ENCODE peak calls at places on chromosomes 13 and 19, in ten cellular contexts. V, D, S, T, R, I, N, K, P and W are unnamed samples. For H3K27me3, the result is how much of the 10 kb centered on the place peaks cover.

GRCh38 chr13:86174632-86175031 is 375.4 kb upstream of the SLITRK6 start:
- DNase-seq in P (no peak), S (no peak), D (no peak), I (no peak), T (no peak), R (no peak), V (no peak), N (no peak), K (no peak), W (no peak)

GRCh38 chr13:101289764-101290163 is 126.5 kb downstream of the NALCN start:
- DNase-seq in S (peak), T (no peak), V (no peak), R (peak), P (no peak), D (no peak), I (no peak), K (peak), N (peak), W (no peak)

GRCh38 chr13:114102521-114103288 is 29.7 kb downstream of the RASA3 start:
- DNase-seq in T (peak), S (no peak), K (peak), I (peak), D (no peak), P (peak), R (no peak), V (peak), N (no peak), W (peak)

GRCh38 chr13:113996912-113997745 is 23.3 kb upstream of the C13orf46 start:
- DNase-seq in P (peak), K (no peak), D (no peak), N (no peak), R (no peak), T (peak), S (no peak), I (peak), V (peak), W (no peak)

GRCh38 chr13:66714795-66715194 is 515.3 kb downstream of the PCDH9 start:
- DNase-seq in D (no peak), R (no peak), V (no peak), T (no peak), P (no peak), K (no peak), I (no peak), N (no peak), S (no peak), W (no peak)

GRCh38 chr19:39599116-39599515 is 3.2 kb upstream of the LGALS13 start:
- DNase-seq in T (no peak), V (no peak), N (peak), R (peak), P (no peak), I (peak), S (peak), D (no peak), K (no peak), W (no peak)

GRCh38 chr19:2070436-2070827 is 19.4 kb upstream of the MKNK2 start:
- DNase-seq in I (no peak), T (no peak), R (no peak), N (no peak), S (no peak), P (no peak), K (no peak), V (no peak), D (no peak), W (no peak)

GRCh38 chr13:110576070-110576394 is 14.5 kb upstream of the RAB20 start:
- DNase-seq in N (no peak), R (no peak), D (no peak), P (no peak), S (no peak), T (no peak), K (no peak), V (no peak), I (no peak), W (no peak)

GRCh38 chr19:1166872-1167573 is 7.0 kb downstream of the SBNO2 start:
- DNase-seq in P (no peak), R (no peak), N (no peak), I (no peak), T (no peak), S (no peak), K (no peak), V (no peak), D (no peak), W (no peak)

GRCh38 chr13:84745051-84745551 is 862.8 kb upstream of the SLITRK1 start:
- DNase-seq in V (no peak), K (no peak), D (no peak), I (no peak), R (no peak), S (no peak), T (no peak), P (no peak), N (no peak), W (no peak)

GRCh38 chr13:50353651-50354415 is 338.6 kb downstream of the KCNRG start:
- DNase-seq in D (no peak), I (no peak), P (no peak), V (no peak), R (peak), S (no peak), K (no peak), N (peak), T (no peak), W (no peak)

GRCh38 chr19:32362318-32362691 is 16.9 kb downstream of the ZNF507 start:
- DNase-seq in V (no peak), R (no peak), S (no peak), P (no peak), I (no peak), D (no peak), N (no peak), K (no peak), T (no peak), W (no peak)

GRCh38 chr13:47545630-47546029 is 455.4 kb downstream of the SUCLA2 start:
- DNase-seq in V (no peak), I (no peak), D (no peak), K (no peak), T (no peak), P (no peak), N (no peak), R (no peak), S (no peak), W (no peak)

GRCh38 chr19:3626473-3627350 is at the start of gene CACTIN:
- DNase-seq in D (peak), T (peak), S (peak), R (peak), V (peak), K (peak), N (peak), P (peak), I (peak), W (peak)

GRCh38 chr13:110346661-110347067 is 39.6 kb downstream of the COL4A2 start:
- DNase-seq in I (no peak), K (no peak), D (peak), T (no peak), V (no peak), N (no peak), P (peak), S (no peak), R (peak), W (no peak)

GRCh38 chr13:93687261-93687660 is 460.7 kb downstream of the GPC6 start:
- DNase-seq in N (peak), R (no peak), S (no peak), P (no peak), K (no peak), I (no peak), V (no peak), D (no peak), T (no peak), W (no peak)

GRCh38 chr13:98462241-98462882 is 114.5 kb downstream of the STK24 start:
- DNase-seq in S (no peak), T (no peak), N (no peak), I (no peak), V (no peak), P (no peak), K (no peak), R (no peak), D (no peak), W (peak)

GRCh38 chr13:49258097-49258796 is 10.5 kb downstream of the CDADC1 start:
- DNase-seq in V (no peak), S (no peak), I (no peak), K (no peak), T (no peak), P (no peak), D (no peak), N (no peak), R (no peak), W (no peak)
- H3K27ac ChIP-seq in V (no peak), S (no peak), I (no peak), K (no peak), T (no peak), P (no peak), D (peak), N (peak), R (no peak), W (peak)

GRCh38 chr13:27928353-27928804 is 8.6 kb downstream of the PDX1 start:
- DNase-seq in D (no peak), V (no peak), S (no peak), P (no peak), T (no peak), I (no peak), R (no peak), K (no peak), N (no peak), W (no peak)
- H3K27me3 ChIP-seq in D (under half), V (under half), S (half or more), P (half or more), T (half or more), I (half or more), R (half or more), K (half or more), N (half or more), W (half or more)

GRCh38 chr19:48470281-48470680 is 1.1 kb downstream of the CYTH2 start:
- DNase-seq in S (no peak), P (no peak), R (no peak), T (peak), V (peak), N (no peak), K (no peak), D (no peak), I (no peak), W (no peak)
- H3K4me3 ChIP-seq in S (peak), P (peak), R (peak), T (peak), V (peak), N (peak), K (peak), D (peak), I (peak), W (peak)

DNA sequence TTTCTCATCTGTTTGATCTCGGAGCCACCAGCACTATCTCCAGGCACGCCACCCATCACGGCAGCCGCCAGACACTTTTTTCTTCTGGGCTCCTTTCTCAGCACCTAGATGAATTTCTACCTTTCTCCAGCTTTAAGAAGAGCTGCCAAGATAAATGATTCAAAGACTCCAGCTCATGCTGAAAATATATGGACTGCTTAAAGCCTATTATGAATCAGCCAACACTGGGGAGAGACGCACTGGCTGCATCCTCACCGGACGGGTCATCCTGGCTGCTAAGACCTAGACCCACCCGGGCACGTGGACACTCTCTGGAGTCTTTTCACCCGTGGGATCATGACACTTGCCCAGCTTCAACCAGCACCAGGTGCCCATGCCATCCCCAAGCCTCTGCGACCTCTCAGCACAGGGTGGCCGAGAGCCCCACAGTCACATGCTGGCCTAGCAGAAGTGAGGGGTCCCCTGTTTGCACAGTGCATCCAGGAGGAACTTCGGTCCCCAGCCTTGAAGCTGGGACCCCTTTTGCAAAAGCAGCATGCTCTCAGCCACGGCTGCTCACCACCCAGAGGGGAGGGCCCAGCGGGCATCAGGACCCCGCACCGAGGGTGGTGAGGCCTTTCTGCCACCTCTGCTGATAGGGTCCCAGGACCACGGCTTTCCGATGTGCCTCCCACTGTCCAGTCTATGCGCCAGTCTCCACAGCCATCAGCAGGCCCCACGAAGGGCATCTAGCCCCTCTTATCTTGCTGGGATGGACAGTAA is 72.8 kb downstream of the CEBPG start:
- DNase-seq in N (peak), T (peak), I (no peak), S (no peak), P (peak), R (no peak), K (no peak), D (no peak), V (peak), W (peak)
- H3K27ac ChIP-seq in N (no peak), T (no peak), I (no peak), S (no peak), P (no peak), R (no peak), K (no peak), D (no peak), V (no peak), W (no peak)